ENCODE peak calls at places on chromosomes 5 and 9, in nine cellular contexts. P is stomach; B is H7; W is C1 segment of cervical spinal cord; V is GM20000; G is foreskin fibroblast; O is activated naive CD8-positive, alpha-beta T cell treated with anti-CD3 and anti-CD28 coated beads, Interleukin-2, amount 50 U/mL, for 24 hours; F is T follicular helper cell; Z is pulmonary artery endothelial cell. Q is an unnamed sample.

GRCh38 chr5:37814699-37815098 is 25.1 kb downstream of the GDNF start:
- DNase-seq in P (no peak), B (no peak), W (no peak), V (no peak), G (no peak), O (no peak), F (no peak), Z (no peak), Q (no peak)

GRCh38 chr5:884345-885126 is 8.1 kb downstream of the BRD9 start:
- DNase-seq in P (no peak), B (peak; percentile 52), W (no peak), V (no peak), G (no peak), O (no peak), F (no peak), Z (no peak), Q (no peak)

GRCh38 chr9:99485461-99485860 is 263.4 kb downstream of the SEC61B start:
- DNase-seq in P (no peak), B (no peak), W (no peak), V (no peak), G (peak; percentile 39), O (no peak), F (no peak), Z (no peak), Q (no peak)

GRCh38 chr5:181236954-181237641 is 6.6 kb downstream of the RACK1 start:
- DNase-seq in P (no peak), B (no peak), W (no peak), V (no peak), G (no peak), O (no peak), F (no peak), Z (no peak), Q (no peak)

GRCh38 chr5:66246621-66247020 is 102.5 kb downstream of the SREK1 start:
- DNase-seq in P (no peak), B (no peak), W (no peak), V (no peak), G (peak; percentile 72), O (no peak), F (no peak), Z (no peak), Q (no peak)

GRCh38 chr9:120928720-120929389 is 2.3 kb upstream of the TRAF1 start:
- DNase-seq in P (peak; percentile 83), B (peak; percentile 95), W (peak; percentile 68), V (peak; percentile 83), G (peak; percentile 80), O (peak; percentile 82), F (peak; percentile 50), Z (no peak), Q (peak; percentile 71)

GRCh38 chr9:893843-894420 is 52.4 kb downstream of the DMRT1 start:
- DNase-seq in P (peak; percentile 54), B (peak; percentile 78), W (no peak), V (peak; percentile 84), G (peak; percentile 63), O (peak; percentile 67), F (peak; percentile 14), Z (peak; percentile 5), Q (peak; percentile 9)

GRCh38 chr9:97573482-97574073 is 59.6 kb downstream of the TSTD2 start:
- DNase-seq in P (no peak), B (no peak), W (no peak), V (no peak), G (no peak), O (no peak), F (no peak), Z (no peak), Q (no peak)

GRCh38 chr5:56454219-56454862 is 221.2 kb upstream of the ANKRD55 start:
- DNase-seq in P (no peak), B (no peak), W (no peak), V (no peak), G (no peak), O (no peak), F (no peak), Z (no peak), Q (no peak)

GRCh38 chr5:64612349-64612961 is 77.8 kb upstream of the SHISAL2B start:
- DNase-seq in P (peak; percentile 27), B (peak; percentile 24), W (no peak), V (peak; percentile 29), G (peak; percentile 77), O (peak; percentile 17), F (no peak), Z (peak; percentile 17), Q (no peak)